ENCODE peak calls at places on chromosomes 5 and 9, in four cellular contexts. C is NCI-H1105, V is NCI-H187 treated with DMSO at 0.1 percent for 48 hours, K is Ammon's horn. W is an unnamed sample.

GRCh38 chr5:90131734-90132133 is 277.8 kb downstream of the CETN3 start:
- DNase-seq in C (no peak), V (no peak), K (peak), W (no peak)

GRCh38 chr5:105501315-105501714 is 1938.7 kb upstream of the NUDT12 start:
- DNase-seq in C (no peak), V (no peak), K (no peak), W (peak)

GRCh38 chr9:111633389-111633736 is 2.2 kb downstream of the DNAJC25 start:
- DNase-seq in C (no peak), V (no peak), K (no peak), W (no peak)

GRCh38 chr9:127903557-127904475 is 4.4 kb upstream of the ST6GALNAC6 start:
- DNase-seq in C (no peak), V (no peak), K (no peak), W (no peak)

GRCh38 chr5:117454716-117455212 is 880.1 kb upstream of the SEMA6A start:
- DNase-seq in C (no peak), V (no peak), K (peak), W (peak)

GRCh38 chr9:100914266-100914665 is 114.3 kb upstream of the PLPPR1 start:
- DNase-seq in C (no peak), V (no peak), K (no peak), W (no peak)

GRCh38 chr9:107222020-107222522 is 61.0 kb upstream of the RAD23B start:
- DNase-seq in C (no peak), V (no peak), K (no peak), W (no peak)

GRCh38 chr9:73129941-73130695 is 21.5 kb upstream of the ANXA1 start:
- DNase-seq in C (no peak), V (no peak), K (no peak), W (no peak)

GRCh38 chr9:38333047-38333446 is 59.5 kb upstream of the ALDH1B1 start:
- DNase-seq in C (no peak), V (no peak), K (no peak), W (no peak)

GRCh38 chr9:93324191-93324834 is 127.2 kb upstream of the FAM120A start:
- DNase-seq in C (no peak), V (no peak), K (no peak), W (no peak)

GRCh38 chr9:32906213-32906612 is 95.2 kb downstream of the APTX start:
- DNase-seq in C (no peak), V (no peak), K (peak), W (no peak)

GRCh38 chr5:151585970-151586369 is 5.2 kb downstream of the FAT2 start:
- DNase-seq in C (no peak), V (no peak), K (no peak), W (no peak)

W was measured in NCI-H2171 treated with DMSO at 0.1 percent for 48 hours.